ENCODE peak calls at places on chromosomes 12 and 14, in six cellular contexts. S is central memory CD4-positive, alpha-beta T cell; Z is HCEC 1CT; F is tibial nerve; D is RPMI8226; V is HT1080. E is an unnamed sample.

GRCh38 chr14:51562816-51563215 is 88.9 kb upstream of the FRMD6 start:
- DNase-seq in D (no peak), V (peak; percentile 63), Z (peak; percentile 72), F (no peak), S (no peak), E (no peak)

GRCh38 chr14:39102265-39102968 is 618 bp downstream of the SEC23A start:
- DNase-seq in V (peak; percentile 20), Z (peak; percentile 47), D (peak; percentile 6), S (no peak), F (no peak), E (no peak)

GRCh38 chr12:112005419-112006395 is 7.3 kb downstream of the TMEM116 start:
- DNase-seq in S (no peak), D (no peak), V (no peak), F (no peak), Z (peak; percentile 32), E (no peak)

GRCh38 chr12:123533672-123534643 is at the start of gene RILPL1:
- DNase-seq in F (no peak), S (peak; percentile 40), V (peak; percentile 50), D (peak; percentile 36), Z (peak; percentile 41), E (peak; percentile 6)

GRCh38 chr12:66398931-66399625 is 96.8 kb downstream of the HELB start:
- DNase-seq in F (no peak), Z (peak; percentile 36), V (peak; percentile 88), S (no peak), D (peak; percentile 38), E (peak; percentile 38)

GRCh38 chr12:12684375-12685106 is 11.4 kb downstream of the GPR19 start:
- DNase-seq in Z (peak; percentile 24), D (peak; percentile 43), V (peak; percentile 48), S (no peak), F (peak; percentile 51), E (no peak)

GRCh38 chr12:754871-755562 is 2.6 kb downstream of the WNK1 start:
- DNase-seq in F (no peak), V (peak; percentile 68), D (peak; percentile 74), Z (peak; percentile 82), S (peak; percentile 67), E (peak; percentile 64)

GRCh38 chr12:3604750-3605638 is 114.0 kb downstream of the PRMT8 start:
- DNase-seq in F (no peak), V (peak; percentile 28), S (no peak), D (peak; percentile 15), Z (no peak), E (no peak)

GRCh38 chr12:19200261-19200660 is 70.7 kb downstream of the PLEKHA5 start:
- DNase-seq in Z (peak; percentile 58), F (no peak), V (no peak), D (no peak), S (no peak), E (no peak)

GRCh38 chr14:95514131-95515079 is 2.0 kb downstream of the SYNE3 start:
- DNase-seq in F (no peak), S (no peak), D (peak; percentile 75), Z (no peak), V (no peak), E (peak; percentile 45)

GRCh38 chr14:69543341-69544249 is 31.1 kb downstream of the CCDC177 start:
- DNase-seq in V (peak; percentile 99), Z (peak; percentile 97), D (peak; percentile 34), S (no peak), F (peak; percentile 45), E (no peak)

GRCh38 chr14:98701377-98701776 is 570.6 kb downstream of the BCL11B start:
- DNase-seq in Z (no peak), D (no peak), F (no peak), S (no peak), V (no peak), E (no peak)

GRCh38 chr14:102675396-102675795 is 82.9 kb downstream of the RCOR1 start:
- DNase-seq in D (no peak), V (peak; percentile 69), S (no peak), Z (no peak), F (no peak), E (no peak)

GRCh38 chr14:21352587-21352986 is 31.2 kb downstream of the SUPT16H start:
- DNase-seq in Z (no peak), V (no peak), S (no peak), D (peak; percentile 51), F (no peak), E (no peak)

GRCh38 chr14:88166616-88167015 is 156.5 kb downstream of the KCNK10 start:
- DNase-seq in F (no peak), V (peak; percentile 66), S (no peak), D (no peak), Z (no peak), E (no peak)

GRCh38 chr12:29639893-29640495 is 142.5 kb upstream of the OVCH1 start:
- DNase-seq in S (no peak), D (no peak), F (peak; percentile 17), Z (no peak), V (no peak), E (no peak)

GRCh38 chr12:89750821-89751227 is 42.2 kb upstream of the ATP2B1 start:
- DNase-seq in V (no peak), D (no peak), S (no peak), F (no peak), Z (peak; percentile 89), E (no peak)

GRCh38 chr14:94342334-94342934 is 19.3 kb upstream of the SERPINA6 start:
- DNase-seq in V (peak; percentile 98), Z (peak; percentile 99), S (no peak), F (peak; percentile 92), D (peak; percentile 61), E (no peak)

E was measured in MM.1S.